ENCODE peak calls at places on chromosome 7, in four cellular contexts. K, V, H and I are unnamed samples.
A peak's percentile ranks its signal among the peaks of the same experiment; 100 is the strongest.

GRCh38 chr7:88184848-88185304 is 35.0 kb downstream of the SRI start:
- DNase-seq in K (no peak), V (peak; percentile 45), H (no peak), I (no peak)

GRCh38 chr7:131498237-131498885 is 58.1 kb downstream of the PODXL start:
- DNase-seq in K (no peak), V (no peak), H (no peak), I (no peak)

GRCh38 chr7:94909023-94909466 is 1.7 kb downstream of the PPP1R9A start:
- DNase-seq in K (peak; percentile 5), V (no peak), H (no peak), I (no peak)

GRCh38 chr7:7889791-7890568 is 78.6 kb upstream of the GLCCI1 start:
- DNase-seq in K (no peak), V (no peak), H (no peak), I (no peak)

GRCh38 chr7:70417061-70417655 is 714.8 kb upstream of the GALNT17 start:
- DNase-seq in K (no peak), V (no peak), H (no peak), I (no peak)

GRCh38 chr7:131583430-131583829 is 27.0 kb upstream of the PODXL start:
- DNase-seq in K (no peak), V (no peak), H (no peak), I (no peak)

GRCh38 chr7:87364246-87364645 is 18.8 kb downstream of the CROT start:
- DNase-seq in K (no peak), V (no peak), H (no peak), I (no peak)

GRCh38 chr7:21191317-21192073 is 236.4 kb upstream of the SP4 start:
- DNase-seq in K (no peak), V (no peak), H (no peak), I (no peak)

GRCh38 chr7:107023522-107024149 is 20.9 kb upstream of the PRKAR2B start:
- DNase-seq in K (no peak), V (no peak), H (no peak), I (no peak)

GRCh38 chr7:56157238-56157790 is 41.1 kb upstream of the NUPR2 start:
- DNase-seq in K (no peak), V (no peak), H (no peak), I (no peak)

GRCh38 chr7:33534830-33535229 is 370.5 kb upstream of the BMPER start:
- DNase-seq in K (no peak), V (no peak), H (no peak), I (no peak)

GRCh38 chr7:156106107-156106426 is 293.8 kb upstream of the SHH start:
- DNase-seq in K (no peak), V (no peak), H (no peak), I (peak; percentile 63)

GRCh38 chr7:151774951-151775350 is 102.0 kb downstream of the PRKAG2 start:
- DNase-seq in K (no peak), V (no peak), H (peak; percentile 47), I (no peak)

GRCh38 chr7:64181586-64181985 is 25.4 kb upstream of the ZNF735 start:
- DNase-seq in K (no peak), V (no peak), H (no peak), I (no peak)

GRCh38 chr7:84701524-84702306 is 485.1 kb downstream of the SEMA3D start:
- DNase-seq in K (peak; percentile 95), V (no peak), H (no peak), I (no peak)

GRCh38 chr7:47346378-47346914 is 235.5 kb downstream of the TNS3 start:
- DNase-seq in K (no peak), V (no peak), H (no peak), I (peak; percentile 56)

GRCh38 chr7:153297141-153297540 is 537.6 kb downstream of the ACTR3B start:
- DNase-seq in K (no peak), V (no peak), H (no peak), I (no peak)

GRCh38 chr7:107167483-107168232 is 1.1 kb upstream of the HBP1 start:
- DNase-seq in K (peak; percentile 86), V (peak; percentile 70), H (no peak), I (peak; percentile 77)

GRCh38 chr7:84497873-84498272 is 303.3 kb upstream of the SEMA3A start:
- DNase-seq in K (no peak), V (no peak), H (no peak), I (no peak)